ENCODE peak calls at places on chromosome 15, in six cellular contexts. One of them, this sample, is unnamed.

GRCh38 chr15:81259791-81260190 is 63.1 kb downstream of the IL16 start:
- DNase-seq in GDM1: no peak
- DNase-seq in activated T-cell treated with anti-CD3 and anti-CD28 coated beads, Interleukin-2, amount 50 U/mL, for 48 hours: no peak
- DNase-seq in IMR-90: no peak
- DNase-seq in AG08395: no peak
- DNase-seq in cardiac fibroblast: no peak
- DNase-seq in this sample: no peak

GRCh38 chr15:22786868-22787698 is 639 bp downstream of the NIPA1 start:
- DNase-seq in GDM1: no peak
- DNase-seq in activated T-cell treated with anti-CD3 and anti-CD28 coated beads, Interleukin-2, amount 50 U/mL, for 48 hours: peak
- DNase-seq in IMR-90: no peak
- DNase-seq in AG08395: no peak
- DNase-seq in cardiac fibroblast: no peak
- DNase-seq in this sample: no peak

GRCh38 chr15:86611392-86612040 is 531.8 kb downstream of the AGBL1 start:
- DNase-seq in GDM1: no peak
- DNase-seq in activated T-cell treated with anti-CD3 and anti-CD28 coated beads, Interleukin-2, amount 50 U/mL, for 48 hours: no peak
- DNase-seq in IMR-90: no peak
- DNase-seq in AG08395: peak
- DNase-seq in cardiac fibroblast: peak
- DNase-seq in this sample: no peak

GRCh38 chr15:47475336-47475735 is 242.0 kb upstream of the SEMA6D start:
- DNase-seq in GDM1: no peak
- DNase-seq in activated T-cell treated with anti-CD3 and anti-CD28 coated beads, Interleukin-2, amount 50 U/mL, for 48 hours: no peak
- DNase-seq in IMR-90: no peak
- DNase-seq in AG08395: no peak
- DNase-seq in cardiac fibroblast: peak
- DNase-seq in this sample: no peak

GRCh38 chr15:28021281-28022039 is 77.7 kb downstream of the OCA2 start:
- DNase-seq in GDM1: no peak
- DNase-seq in activated T-cell treated with anti-CD3 and anti-CD28 coated beads, Interleukin-2, amount 50 U/mL, for 48 hours: no peak
- DNase-seq in IMR-90: peak
- DNase-seq in AG08395: peak
- DNase-seq in cardiac fibroblast: peak
- DNase-seq in this sample: no peak

GRCh38 chr15:101458158-101458895 is 31.2 kb downstream of the PCSK6 start:
- DNase-seq in GDM1: no peak
- DNase-seq in activated T-cell treated with anti-CD3 and anti-CD28 coated beads, Interleukin-2, amount 50 U/mL, for 48 hours: no peak
- DNase-seq in IMR-90: no peak
- DNase-seq in AG08395: no peak
- DNase-seq in cardiac fibroblast: no peak
- DNase-seq in this sample: no peak

GRCh38 chr15:42595641-42596240 is 20.3 kb downstream of the STARD9 start:
- DNase-seq in GDM1: no peak
- DNase-seq in activated T-cell treated with anti-CD3 and anti-CD28 coated beads, Interleukin-2, amount 50 U/mL, for 48 hours: no peak
- DNase-seq in IMR-90: peak
- DNase-seq in AG08395: no peak
- DNase-seq in cardiac fibroblast: peak
- DNase-seq in this sample: no peak

GRCh38 chr15:29133791-29134190 is 135.8 kb downstream of the NSMCE3 start:
- DNase-seq in GDM1: no peak
- DNase-seq in activated T-cell treated with anti-CD3 and anti-CD28 coated beads, Interleukin-2, amount 50 U/mL, for 48 hours: no peak
- DNase-seq in IMR-90: no peak
- DNase-seq in AG08395: no peak
- DNase-seq in cardiac fibroblast: no peak
- DNase-seq in this sample: no peak

GRCh38 chr15:36807134-36807764 is 227.8 kb downstream of the CDIN1 start:
- DNase-seq in GDM1: no peak
- DNase-seq in activated T-cell treated with anti-CD3 and anti-CD28 coated beads, Interleukin-2, amount 50 U/mL, for 48 hours: no peak
- DNase-seq in IMR-90: no peak
- DNase-seq in AG08395: no peak
- DNase-seq in cardiac fibroblast: no peak
- DNase-seq in this sample: no peak

GRCh38 chr15:82572311-82572710 is 32.1 kb upstream of the RPS17 start:
- DNase-seq in GDM1: no peak
- DNase-seq in activated T-cell treated with anti-CD3 and anti-CD28 coated beads, Interleukin-2, amount 50 U/mL, for 48 hours: no peak
- DNase-seq in IMR-90: peak
- DNase-seq in AG08395: no peak
- DNase-seq in cardiac fibroblast: no peak
- DNase-seq in this sample: no peak

GRCh38 chr15:25242166-25242879 is 196.5 kb downstream of the UBE3A start:
- DNase-seq in GDM1: no peak
- DNase-seq in activated T-cell treated with anti-CD3 and anti-CD28 coated beads, Interleukin-2, amount 50 U/mL, for 48 hours: no peak
- DNase-seq in IMR-90: no peak
- DNase-seq in AG08395: no peak
- DNase-seq in cardiac fibroblast: no peak
- DNase-seq in this sample: no peak

GRCh38 chr15:40838756-40839155 is 5.1 kb upstream of the SPINT1 start:
- DNase-seq in GDM1: no peak
- DNase-seq in activated T-cell treated with anti-CD3 and anti-CD28 coated beads, Interleukin-2, amount 50 U/mL, for 48 hours: no peak
- DNase-seq in IMR-90: peak
- DNase-seq in AG08395: no peak
- DNase-seq in cardiac fibroblast: no peak
- DNase-seq in this sample: no peak

GRCh38 chr15:64883997-64884511 is 27.6 kb upstream of the ANKDD1A start:
- DNase-seq in GDM1: no peak
- DNase-seq in activated T-cell treated with anti-CD3 and anti-CD28 coated beads, Interleukin-2, amount 50 U/mL, for 48 hours: peak
- DNase-seq in IMR-90: peak
- DNase-seq in AG08395: peak
- DNase-seq in cardiac fibroblast: peak
- DNase-seq in this sample: no peak

GRCh38 chr15:83323296-83323711 is 38.8 kb upstream of the BNC1 start:
- DNase-seq in GDM1: no peak
- DNase-seq in activated T-cell treated with anti-CD3 and anti-CD28 coated beads, Interleukin-2, amount 50 U/mL, for 48 hours: no peak
- DNase-seq in IMR-90: peak
- DNase-seq in AG08395: peak
- DNase-seq in cardiac fibroblast: peak
- DNase-seq in this sample: no peak

GRCh38 chr15:35545316-35545824 is 595 bp downstream of the DPH6 start:
- DNase-seq in GDM1: peak
- DNase-seq in activated T-cell treated with anti-CD3 and anti-CD28 coated beads, Interleukin-2, amount 50 U/mL, for 48 hours: no peak
- DNase-seq in IMR-90: peak
- DNase-seq in AG08395: peak
- DNase-seq in cardiac fibroblast: peak
- DNase-seq in this sample: peak

GRCh38 chr15:99307735-99308134 is 56.5 kb downstream of the LRRC28 start:
- DNase-seq in GDM1: no peak
- DNase-seq in activated T-cell treated with anti-CD3 and anti-CD28 coated beads, Interleukin-2, amount 50 U/mL, for 48 hours: no peak
- DNase-seq in IMR-90: peak
- DNase-seq in AG08395: no peak
- DNase-seq in cardiac fibroblast: peak
- DNase-seq in this sample: no peak

GRCh38 chr15:83854314-83854713 is 200.4 kb downstream of the ADAMTSL3 start:
- DNase-seq in GDM1: no peak
- DNase-seq in activated T-cell treated with anti-CD3 and anti-CD28 coated beads, Interleukin-2, amount 50 U/mL, for 48 hours: no peak
- DNase-seq in IMR-90: peak
- DNase-seq in AG08395: no peak
- DNase-seq in cardiac fibroblast: no peak
- DNase-seq in this sample: no peak

GRCh38 chr15:91258436-91258779 is 158.4 kb downstream of the SV2B start:
- DNase-seq in GDM1: peak
- DNase-seq in activated T-cell treated with anti-CD3 and anti-CD28 coated beads, Interleukin-2, amount 50 U/mL, for 48 hours: peak
- DNase-seq in IMR-90: no peak
- DNase-seq in AG08395: peak
- DNase-seq in cardiac fibroblast: no peak
- DNase-seq in this sample: no peak

This sample was measured in CMK.